ENCODE peak calls at places on chromosomes 5 and 9, in six cellular contexts. W is fibroblast of lung; Q is GM23338; F is stimulated activated CD8-positive, alpha-beta memory T cell treated with anti-CD3 and anti-CD28 coated beads, Interleukin-7, amount 100 ng/mL, for 4 hours; H is activated CD4-positive, alpha-beta memory T cell treated with anti-CD3 and anti-CD28 coated beads for 36 hours; R is retinal pigment epithelial cell. E is an unnamed sample.

GRCh38 chr5:74446673-74447337 is 193.7 kb downstream of the ENC1 start:
- DNase-seq in F (no peak), H (no peak), W (peak; percentile 30), R (no peak), Q (no peak), E (no peak)

GRCh38 chr9:136717399-136717798 is 5.0 kb downstream of the DIPK1B start:
- DNase-seq in Q (no peak), R (no peak), F (no peak), W (no peak), H (no peak), E (no peak)

GRCh38 chr9:9612270-9612669 is 1000.5 kb downstream of the PTPRD start:
- DNase-seq in Q (no peak), R (no peak), W (no peak), F (no peak), H (no peak), E (no peak)

GRCh38 chr9:114769664-114770063 is 36.2 kb downstream of the TNFSF15 start:
- DNase-seq in W (peak; percentile 52), F (no peak), Q (no peak), R (no peak), H (no peak), E (no peak)

GRCh38 chr5:74672215-74672877 is 12.7 kb upstream of the HEXB start:
- DNase-seq in W (no peak), Q (no peak), H (no peak), R (no peak), F (no peak), E (no peak)

GRCh38 chr5:88142801-88143692 is 125.6 kb downstream of the TMEM161B start:
- DNase-seq in R (no peak), Q (peak; percentile 34), W (peak; percentile 28), F (no peak), H (no peak), E (no peak)

GRCh38 chr9:126813072-126813471 is 8.2 kb downstream of the ZBTB43 start:
- DNase-seq in R (no peak), W (no peak), F (no peak), Q (no peak), H (no peak), E (no peak)

GRCh38 chr5:122089614-122090013 is 11.6 kb upstream of the LOX start:
- DNase-seq in F (no peak), H (no peak), R (no peak), Q (no peak), W (peak; percentile 65), E (no peak)

GRCh38 chr9:34170252-34170915 is 8.5 kb upstream of the UBAP1 start:
- DNase-seq in W (no peak), F (no peak), H (no peak), Q (no peak), R (no peak), E (no peak)

GRCh38 chr9:97889941-97890557 is 32.3 kb downstream of the TRMO start:
- DNase-seq in H (peak; percentile 82), Q (peak; percentile 72), W (no peak), F (peak; percentile 19), R (no peak), E (peak; percentile 20)

GRCh38 chr9:136267261-136268111 is 21.9 kb upstream of the QSOX2 start:
- DNase-seq in H (peak; percentile 91), Q (peak; percentile 85), W (peak; percentile 84), R (peak; percentile 29), F (peak; percentile 78), E (peak; percentile 52)

GRCh38 chr5:37886207-37886905 is 46.5 kb upstream of the GDNF start:
- DNase-seq in R (no peak), F (no peak), Q (no peak), W (no peak), H (no peak), E (no peak)

GRCh38 chr9:78115073-78115472 is 83.5 kb upstream of the GNAQ start:
- DNase-seq in R (no peak), Q (peak; percentile 80), F (no peak), H (no peak), W (no peak), E (no peak)